ENCODE peak calls at places on chromosomes 16 and 17, in nine cellular contexts. One of them, this sample, is unnamed. For H3K27me3, the result is how much of the 10 kb centered on the place peaks cover.

GRCh38 chr16:55700961-55701360 is 45.2 kb downstream of the SLC6A2 start:
- DNase-seq in body of pancreas: no peak
- DNase-seq in heart left ventricle: no peak
- DNase-seq in cardiac muscle cell: no peak
- DNase-seq in fibroblast of lung: no peak
- DNase-seq in HCT116: no peak
- DNase-seq in sigmoid colon: no peak
- DNase-seq in SK-N-SH: no peak
- DNase-seq in transverse colon: no peak
- DNase-seq in this sample: no peak

GRCh38 chr17:60163108-60163784 is 13.5 kb downstream of the CA4 start:
- DNase-seq in SK-N-SH: peak
- DNase-seq in sigmoid colon: no peak
- DNase-seq in body of pancreas: no peak
- DNase-seq in HCT116: no peak
- DNase-seq in cardiac muscle cell: peak
- DNase-seq in transverse colon: no peak
- DNase-seq in fibroblast of lung: no peak
- DNase-seq in heart left ventricle: peak
- DNase-seq in this sample: no peak

GRCh38 chr16:50151744-50152143 is 1.4 kb upstream of the TENT4B start:
- DNase-seq in fibroblast of lung: no peak
- DNase-seq in HCT116: no peak
- DNase-seq in cardiac muscle cell: no peak
- DNase-seq in heart left ventricle: no peak
- DNase-seq in transverse colon: no peak
- DNase-seq in SK-N-SH: no peak
- DNase-seq in sigmoid colon: no peak
- DNase-seq in body of pancreas: no peak
- DNase-seq in this sample: no peak

GRCh38 chr17:3896108-3897099 is 3.6 kb upstream of the CAMKK1 start:
- DNase-seq in body of pancreas: peak
- DNase-seq in fibroblast of lung: no peak
- DNase-seq in transverse colon: no peak
- DNase-seq in SK-N-SH: no peak
- DNase-seq in sigmoid colon: no peak
- DNase-seq in HCT116: no peak
- DNase-seq in cardiac muscle cell: no peak
- DNase-seq in heart left ventricle: no peak
- DNase-seq in this sample: no peak

GRCh38 chr16:58236231-58236690 is 38.4 kb upstream of the CSNK2A2 start:
- DNase-seq in sigmoid colon: peak
- DNase-seq in SK-N-SH: peak
- DNase-seq in body of pancreas: peak
- DNase-seq in fibroblast of lung: peak
- DNase-seq in cardiac muscle cell: peak
- DNase-seq in transverse colon: peak
- DNase-seq in HCT116: peak
- DNase-seq in heart left ventricle: peak
- DNase-seq in this sample: no peak

GRCh38 chr17:71975331-71975801 is 145.5 kb upstream of the SOX9 start:
- DNase-seq in body of pancreas: peak
- DNase-seq in heart left ventricle: peak
- DNase-seq in SK-N-SH: no peak
- DNase-seq in sigmoid colon: peak
- DNase-seq in transverse colon: peak
- DNase-seq in cardiac muscle cell: no peak
- DNase-seq in fibroblast of lung: peak
- DNase-seq in HCT116: no peak
- DNase-seq in this sample: no peak

GRCh38 chr17:72370819-72371218 is 250.0 kb downstream of the SOX9 start:
- DNase-seq in sigmoid colon: no peak
- DNase-seq in body of pancreas: no peak
- DNase-seq in fibroblast of lung: peak
- DNase-seq in cardiac muscle cell: no peak
- DNase-seq in transverse colon: no peak
- DNase-seq in heart left ventricle: no peak
- DNase-seq in SK-N-SH: no peak
- DNase-seq in HCT116: no peak
- DNase-seq in this sample: no peak

GRCh38 chr16:67857547-67858233 is 10.2 kb upstream of the CENPT start:
- DNase-seq in fibroblast of lung: peak
- DNase-seq in heart left ventricle: peak
- DNase-seq in body of pancreas: peak
- DNase-seq in sigmoid colon: peak
- DNase-seq in cardiac muscle cell: no peak
- DNase-seq in HCT116: no peak
- DNase-seq in SK-N-SH: no peak
- DNase-seq in transverse colon: peak
- DNase-seq in this sample: peak

GRCh38 chr17:17685775-17686291 is 4.6 kb downstream of the RAI1 start:
- DNase-seq in cardiac muscle cell: no peak
- DNase-seq in SK-N-SH: peak
- DNase-seq in body of pancreas: no peak
- DNase-seq in HCT116: peak
- DNase-seq in sigmoid colon: no peak
- DNase-seq in transverse colon: peak
- DNase-seq in fibroblast of lung: peak
- DNase-seq in heart left ventricle: no peak
- DNase-seq in this sample: peak

GRCh38 chr16:31429314-31429713 is 1.2 kb upstream of the COX6A2 start:
- DNase-seq in SK-N-SH: no peak
- DNase-seq in sigmoid colon: peak
- DNase-seq in heart left ventricle: peak
- DNase-seq in HCT116: no peak
- DNase-seq in cardiac muscle cell: no peak
- DNase-seq in transverse colon: no peak
- DNase-seq in fibroblast of lung: no peak
- DNase-seq in body of pancreas: no peak
- DNase-seq in this sample: no peak

GRCh38 chr17:7222972-7223292 is 3.2 kb downstream of the ACADVL start:
- DNase-seq in transverse colon: no peak
- DNase-seq in SK-N-SH: no peak
- DNase-seq in body of pancreas: no peak
- DNase-seq in sigmoid colon: peak
- DNase-seq in heart left ventricle: peak
- DNase-seq in HCT116: no peak
- DNase-seq in cardiac muscle cell: no peak
- DNase-seq in fibroblast of lung: no peak
- DNase-seq in this sample: no peak

GRCh38 chr16:75062944-75063444 is 53.6 kb downstream of the LDHD start:
- DNase-seq in body of pancreas: no peak
- DNase-seq in fibroblast of lung: no peak
- DNase-seq in transverse colon: no peak
- DNase-seq in heart left ventricle: no peak
- DNase-seq in sigmoid colon: no peak
- DNase-seq in cardiac muscle cell: no peak
- DNase-seq in HCT116: no peak
- DNase-seq in SK-N-SH: no peak
- DNase-seq in this sample: no peak
- TF ChIP-seq CTCF in body of pancreas: no peak
- TF ChIP-seq CTCF in fibroblast of lung: no peak
- TF ChIP-seq CTCF in transverse colon: no peak
- TF ChIP-seq CTCF in heart left ventricle: no peak
- TF ChIP-seq CTCF in sigmoid colon: no peak
- TF ChIP-seq CTCF in cardiac muscle cell: no peak
- TF ChIP-seq CTCF in HCT116: no peak
- TF ChIP-seq CTCF in SK-N-SH: no peak
- TF ChIP-seq CTCF in this sample: no peak

GRCh38 chr16:86508947-86509758 is 1.2 kb upstream of the FOXF1 start:
- DNase-seq in body of pancreas: no peak
- DNase-seq in fibroblast of lung: peak
- DNase-seq in transverse colon: peak
- DNase-seq in heart left ventricle: peak
- DNase-seq in HCT116: peak
- DNase-seq in sigmoid colon: peak
- DNase-seq in SK-N-SH: no peak
- DNase-seq in cardiac muscle cell: peak
- DNase-seq in this sample: no peak
- H3K27me3 ChIP-seq in body of pancreas: under half
- H3K27me3 ChIP-seq in fibroblast of lung: under half
- H3K27me3 ChIP-seq in transverse colon: half or more
- H3K27me3 ChIP-seq in heart left ventricle: half or more
- H3K27me3 ChIP-seq in HCT116: under half
- H3K27me3 ChIP-seq in sigmoid colon: under half
- H3K27me3 ChIP-seq in SK-N-SH: half or more
- H3K27me3 ChIP-seq in cardiac muscle cell: half or more
- H3K27me3 ChIP-seq in this sample: half or more

GRCh38 chr16:51762081-51762995 is 611.3 kb upstream of the SALL1 start:
- DNase-seq in fibroblast of lung: peak
- DNase-seq in body of pancreas: peak
- DNase-seq in sigmoid colon: peak
- DNase-seq in heart left ventricle: peak
- DNase-seq in transverse colon: peak
- DNase-seq in SK-N-SH: peak
- DNase-seq in HCT116: no peak
- DNase-seq in cardiac muscle cell: peak
- DNase-seq in this sample: peak
- TF ChIP-seq CTCF in fibroblast of lung: peak
- TF ChIP-seq CTCF in body of pancreas: peak
- TF ChIP-seq CTCF in sigmoid colon: peak
- TF ChIP-seq CTCF in heart left ventricle: peak
- TF ChIP-seq CTCF in transverse colon: peak
- TF ChIP-seq CTCF in SK-N-SH: peak
- TF ChIP-seq CTCF in HCT116: peak
- TF ChIP-seq CTCF in cardiac muscle cell: peak
- TF ChIP-seq CTCF in this sample: peak

DNA sequence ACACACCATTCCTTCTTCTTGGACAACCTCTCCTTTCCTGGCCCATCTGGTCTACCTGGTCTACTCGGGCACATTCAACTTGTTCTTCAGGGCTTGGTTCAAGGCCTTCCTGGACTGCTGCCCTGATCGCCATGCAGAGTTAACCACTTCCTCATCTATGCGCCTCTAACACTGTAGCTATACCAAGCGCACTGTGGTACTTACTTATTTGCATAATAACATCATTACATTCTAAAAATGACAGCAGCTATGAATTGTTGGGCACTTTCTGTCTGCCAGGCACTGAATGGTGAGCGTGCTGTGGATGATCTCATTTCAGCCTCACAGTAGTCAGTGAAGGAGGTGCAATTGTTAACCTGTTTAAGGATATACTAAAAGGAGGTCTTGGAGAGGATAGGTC is 66.9 kb upstream of the SDK2 start:
- DNase-seq in SK-N-SH: no peak
- DNase-seq in HCT116: no peak
- DNase-seq in fibroblast of lung: no peak
- DNase-seq in cardiac muscle cell: no peak
- DNase-seq in body of pancreas: no peak
- DNase-seq in heart left ventricle: no peak
- DNase-seq in sigmoid colon: peak
- DNase-seq in transverse colon: no peak
- DNase-seq in this sample: no peak
- H3K27me3 ChIP-seq in SK-N-SH: under half
- H3K27me3 ChIP-seq in HCT116: half or more
- H3K27me3 ChIP-seq in fibroblast of lung: under half
- H3K27me3 ChIP-seq in cardiac muscle cell: under half
- H3K27me3 ChIP-seq in body of pancreas: under half
- H3K27me3 ChIP-seq in heart left ventricle: under half
- H3K27me3 ChIP-seq in sigmoid colon: under half
- H3K27me3 ChIP-seq in transverse colon: under half
- H3K27me3 ChIP-seq in this sample: under half

GRCh38 chr17:33330877-33331276 is 37.8 kb upstream of the ASIC2 start:
- DNase-seq in body of pancreas: no peak
- DNase-seq in cardiac muscle cell: no peak
- DNase-seq in transverse colon: no peak
- DNase-seq in fibroblast of lung: no peak
- DNase-seq in heart left ventricle: no peak
- DNase-seq in SK-N-SH: no peak
- DNase-seq in HCT116: no peak
- DNase-seq in sigmoid colon: no peak
- DNase-seq in this sample: no peak
- TF ChIP-seq CTCF in body of pancreas: no peak
- TF ChIP-seq CTCF in cardiac muscle cell: no peak
- TF ChIP-seq CTCF in transverse colon: no peak
- TF ChIP-seq CTCF in fibroblast of lung: no peak
- TF ChIP-seq CTCF in heart left ventricle: no peak
- TF ChIP-seq CTCF in SK-N-SH: peak
- TF ChIP-seq CTCF in HCT116: no peak
- TF ChIP-seq CTCF in sigmoid colon: no peak
- TF ChIP-seq CTCF in this sample: no peak

DNA sequence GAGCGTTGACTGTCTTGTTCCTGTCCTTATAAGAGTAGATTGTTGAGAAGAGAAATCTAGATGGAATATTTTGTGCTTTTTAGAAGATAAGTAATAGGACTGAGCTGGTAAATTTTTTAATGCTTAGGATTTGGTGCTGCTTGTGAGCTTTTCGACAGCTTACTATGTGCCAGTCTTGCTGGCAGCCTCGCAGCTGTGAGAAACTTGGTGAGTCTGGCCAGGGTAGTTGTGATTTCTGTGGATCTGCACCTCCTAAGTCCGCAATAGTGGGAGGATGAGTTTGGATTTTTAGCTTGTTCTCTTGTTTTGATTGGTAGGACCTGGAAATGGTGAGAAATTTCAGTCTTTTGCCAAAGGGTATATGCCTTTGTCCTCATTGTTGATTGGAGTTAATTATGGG is 3.6 kb downstream of the SOCS7 start:
- DNase-seq in transverse colon: no peak
- DNase-seq in heart left ventricle: no peak
- DNase-seq in SK-N-SH: no peak
- DNase-seq in fibroblast of lung: no peak
- DNase-seq in cardiac muscle cell: no peak
- DNase-seq in sigmoid colon: no peak
- DNase-seq in body of pancreas: no peak
- DNase-seq in HCT116: no peak
- DNase-seq in this sample: no peak
- H3K27me3 ChIP-seq in transverse colon: under half
- H3K27me3 ChIP-seq in heart left ventricle: under half
- H3K27me3 ChIP-seq in SK-N-SH: under half
- H3K27me3 ChIP-seq in fibroblast of lung: under half
- H3K27me3 ChIP-seq in cardiac muscle cell: under half
- H3K27me3 ChIP-seq in sigmoid colon: under half
- H3K27me3 ChIP-seq in body of pancreas: under half
- H3K27me3 ChIP-seq in HCT116: under half
- H3K27me3 ChIP-seq in this sample: under half

GRCh38 chr17:64357191-64357981 is 33.3 kb downstream of the PECAM1 start:
- DNase-seq in SK-N-SH: no peak
- DNase-seq in cardiac muscle cell: no peak
- DNase-seq in sigmoid colon: peak
- DNase-seq in body of pancreas: no peak
- DNase-seq in fibroblast of lung: peak
- DNase-seq in HCT116: no peak
- DNase-seq in heart left ventricle: peak
- DNase-seq in transverse colon: peak
- DNase-seq in this sample: peak
- TF ChIP-seq CTCF in SK-N-SH: no peak
- TF ChIP-seq CTCF in cardiac muscle cell: no peak
- TF ChIP-seq CTCF in sigmoid colon: no peak
- TF ChIP-seq CTCF in body of pancreas: no peak
- TF ChIP-seq CTCF in fibroblast of lung: no peak
- TF ChIP-seq CTCF in HCT116: no peak
- TF ChIP-seq CTCF in heart left ventricle: no peak
- TF ChIP-seq CTCF in transverse colon: no peak
- TF ChIP-seq CTCF in this sample: no peak